ENCODE peak calls at places on chromosomes 12 and 14, in five cellular contexts. One of them, this sample, is unnamed.

GRCh38 chr12:104152691-104153241 is 14.8 kb upstream of the NFYB start:
- ATAC-seq in left lung: no peak
- ATAC-seq in right cardiac atrium: no peak
- ATAC-seq in SK-N-SH treated with all-trans-retinoic acid at 6 μM for 48 hours: no peak
- ATAC-seq in activated CD8-positive, alpha-beta T cell treated with anti-CD3 and anti-CD28 coated beads, Interleukin-2, amount 10 ng/mL, durations not matched to agents 7 days and 5 days: no peak
- ATAC-seq in this sample: no peak

GRCh38 chr12:93176166-93176565 is 201.6 kb upstream of the NUDT4 start:
- ATAC-seq in left lung: peak; percentile 39
- ATAC-seq in right cardiac atrium: no peak
- ATAC-seq in SK-N-SH treated with all-trans-retinoic acid at 6 μM for 48 hours: peak; percentile 34
- ATAC-seq in activated CD8-positive, alpha-beta T cell treated with anti-CD3 and anti-CD28 coated beads, Interleukin-2, amount 10 ng/mL, durations not matched to agents 7 days and 5 days: no peak
- ATAC-seq in this sample: no peak

GRCh38 chr14:91364524-91365270 is 52.9 kb downstream of the CCDC88C start:
- ATAC-seq in left lung: no peak
- ATAC-seq in right cardiac atrium: no peak
- ATAC-seq in SK-N-SH treated with all-trans-retinoic acid at 6 μM for 48 hours: no peak
- ATAC-seq in activated CD8-positive, alpha-beta T cell treated with anti-CD3 and anti-CD28 coated beads, Interleukin-2, amount 10 ng/mL, durations not matched to agents 7 days and 5 days: no peak
- ATAC-seq in this sample: no peak

GRCh38 chr12:80877706-80878384 is 59.9 kb downstream of the LIN7A start:
- ATAC-seq in left lung: no peak
- ATAC-seq in right cardiac atrium: peak; percentile 77
- ATAC-seq in SK-N-SH treated with all-trans-retinoic acid at 6 μM for 48 hours: no peak
- ATAC-seq in activated CD8-positive, alpha-beta T cell treated with anti-CD3 and anti-CD28 coated beads, Interleukin-2, amount 10 ng/mL, durations not matched to agents 7 days and 5 days: no peak
- ATAC-seq in this sample: no peak

GRCh38 chr12:96343347-96343954 is 56.8 kb downstream of the CDK17 start:
- ATAC-seq in left lung: no peak
- ATAC-seq in right cardiac atrium: no peak
- ATAC-seq in SK-N-SH treated with all-trans-retinoic acid at 6 μM for 48 hours: no peak
- ATAC-seq in activated CD8-positive, alpha-beta T cell treated with anti-CD3 and anti-CD28 coated beads, Interleukin-2, amount 10 ng/mL, durations not matched to agents 7 days and 5 days: peak; percentile 72
- ATAC-seq in this sample: no peak

GRCh38 chr12:118925407-118926202 is 55.7 kb upstream of the SRRM4 start:
- ATAC-seq in left lung: peak; percentile 18
- ATAC-seq in right cardiac atrium: peak; percentile 28
- ATAC-seq in SK-N-SH treated with all-trans-retinoic acid at 6 μM for 48 hours: no peak
- ATAC-seq in activated CD8-positive, alpha-beta T cell treated with anti-CD3 and anti-CD28 coated beads, Interleukin-2, amount 10 ng/mL, durations not matched to agents 7 days and 5 days: no peak
- ATAC-seq in this sample: no peak

GRCh38 chr12:5170894-5171293 is 127.2 kb downstream of the KCNA5 start:
- ATAC-seq in left lung: no peak
- ATAC-seq in right cardiac atrium: peak; percentile 71
- ATAC-seq in SK-N-SH treated with all-trans-retinoic acid at 6 μM for 48 hours: no peak
- ATAC-seq in activated CD8-positive, alpha-beta T cell treated with anti-CD3 and anti-CD28 coated beads, Interleukin-2, amount 10 ng/mL, durations not matched to agents 7 days and 5 days: no peak
- ATAC-seq in this sample: no peak

GRCh38 chr14:92596328-92596943 is 82.9 kb downstream of the RIN3 start:
- ATAC-seq in left lung: no peak
- ATAC-seq in right cardiac atrium: no peak
- ATAC-seq in SK-N-SH treated with all-trans-retinoic acid at 6 μM for 48 hours: no peak
- ATAC-seq in activated CD8-positive, alpha-beta T cell treated with anti-CD3 and anti-CD28 coated beads, Interleukin-2, amount 10 ng/mL, durations not matched to agents 7 days and 5 days: no peak
- ATAC-seq in this sample: no peak

GRCh38 chr12:102953221-102953620 is 4.3 kb upstream of the ASCL1 start:
- ATAC-seq in left lung: no peak
- ATAC-seq in right cardiac atrium: no peak
- ATAC-seq in SK-N-SH treated with all-trans-retinoic acid at 6 μM for 48 hours: no peak
- ATAC-seq in activated CD8-positive, alpha-beta T cell treated with anti-CD3 and anti-CD28 coated beads, Interleukin-2, amount 10 ng/mL, durations not matched to agents 7 days and 5 days: no peak
- ATAC-seq in this sample: no peak

GRCh38 chr12:124231980-124232653 is 62.8 kb upstream of the RFLNA start:
- ATAC-seq in left lung: peak; percentile 88
- ATAC-seq in right cardiac atrium: no peak
- ATAC-seq in SK-N-SH treated with all-trans-retinoic acid at 6 μM for 48 hours: no peak
- ATAC-seq in activated CD8-positive, alpha-beta T cell treated with anti-CD3 and anti-CD28 coated beads, Interleukin-2, amount 10 ng/mL, durations not matched to agents 7 days and 5 days: no peak
- ATAC-seq in this sample: no peak

GRCh38 chr12:2110841-2111566 is 58.2 kb downstream of the CACNA1C start:
- ATAC-seq in left lung: no peak
- ATAC-seq in right cardiac atrium: peak; percentile 8
- ATAC-seq in SK-N-SH treated with all-trans-retinoic acid at 6 μM for 48 hours: no peak
- ATAC-seq in activated CD8-positive, alpha-beta T cell treated with anti-CD3 and anti-CD28 coated beads, Interleukin-2, amount 10 ng/mL, durations not matched to agents 7 days and 5 days: no peak
- ATAC-seq in this sample: no peak

GRCh38 chr12:31370645-31371620 is 45.0 kb upstream of the SINHCAF start:
- ATAC-seq in left lung: peak; percentile 26
- ATAC-seq in right cardiac atrium: peak; percentile 74
- ATAC-seq in SK-N-SH treated with all-trans-retinoic acid at 6 μM for 48 hours: no peak
- ATAC-seq in activated CD8-positive, alpha-beta T cell treated with anti-CD3 and anti-CD28 coated beads, Interleukin-2, amount 10 ng/mL, durations not matched to agents 7 days and 5 days: no peak
- ATAC-seq in this sample: no peak

GRCh38 chr12:89993632-89994031 is 285.0 kb upstream of the ATP2B1 start:
- ATAC-seq in left lung: no peak
- ATAC-seq in right cardiac atrium: no peak
- ATAC-seq in SK-N-SH treated with all-trans-retinoic acid at 6 μM for 48 hours: no peak
- ATAC-seq in activated CD8-positive, alpha-beta T cell treated with anti-CD3 and anti-CD28 coated beads, Interleukin-2, amount 10 ng/mL, durations not matched to agents 7 days and 5 days: no peak
- ATAC-seq in this sample: no peak

GRCh38 chr14:92865674-92866073 is 57.3 kb upstream of the CHGA start:
- ATAC-seq in left lung: no peak
- ATAC-seq in right cardiac atrium: no peak
- ATAC-seq in SK-N-SH treated with all-trans-retinoic acid at 6 μM for 48 hours: no peak
- ATAC-seq in activated CD8-positive, alpha-beta T cell treated with anti-CD3 and anti-CD28 coated beads, Interleukin-2, amount 10 ng/mL, durations not matched to agents 7 days and 5 days: no peak
- ATAC-seq in this sample: no peak

GRCh38 chr14:95428557-95428956 is 87.9 kb downstream of the SYNE3 start:
- ATAC-seq in left lung: no peak
- ATAC-seq in right cardiac atrium: no peak
- ATAC-seq in SK-N-SH treated with all-trans-retinoic acid at 6 μM for 48 hours: no peak
- ATAC-seq in activated CD8-positive, alpha-beta T cell treated with anti-CD3 and anti-CD28 coated beads, Interleukin-2, amount 10 ng/mL, durations not matched to agents 7 days and 5 days: no peak
- ATAC-seq in this sample: no peak

GRCh38 chr12:92056290-92056689 is 89.4 kb downstream of the BTG1 start:
- ATAC-seq in left lung: no peak
- ATAC-seq in right cardiac atrium: no peak
- ATAC-seq in SK-N-SH treated with all-trans-retinoic acid at 6 μM for 48 hours: no peak
- ATAC-seq in activated CD8-positive, alpha-beta T cell treated with anti-CD3 and anti-CD28 coated beads, Interleukin-2, amount 10 ng/mL, durations not matched to agents 7 days and 5 days: no peak
- ATAC-seq in this sample: no peak

GRCh38 chr14:101657372-101657771 is 96.1 kb downstream of the DIO3 start:
- ATAC-seq in left lung: no peak
- ATAC-seq in right cardiac atrium: no peak
- ATAC-seq in SK-N-SH treated with all-trans-retinoic acid at 6 μM for 48 hours: no peak
- ATAC-seq in activated CD8-positive, alpha-beta T cell treated with anti-CD3 and anti-CD28 coated beads, Interleukin-2, amount 10 ng/mL, durations not matched to agents 7 days and 5 days: no peak
- ATAC-seq in this sample: no peak

GRCh38 chr14:42140831-42141279 is 534.2 kb downstream of the LRFN5 start:
- ATAC-seq in left lung: no peak
- ATAC-seq in right cardiac atrium: no peak
- ATAC-seq in SK-N-SH treated with all-trans-retinoic acid at 6 μM for 48 hours: no peak
- ATAC-seq in activated CD8-positive, alpha-beta T cell treated with anti-CD3 and anti-CD28 coated beads, Interleukin-2, amount 10 ng/mL, durations not matched to agents 7 days and 5 days: no peak
- ATAC-seq in this sample: no peak

GRCh38 chr14:89041245-89041585 is 216.8 kb downstream of the TTC8 start:
- ATAC-seq in left lung: peak; percentile 70
- ATAC-seq in right cardiac atrium: peak; percentile 26
- ATAC-seq in SK-N-SH treated with all-trans-retinoic acid at 6 μM for 48 hours: peak; percentile 76
- ATAC-seq in activated CD8-positive, alpha-beta T cell treated with anti-CD3 and anti-CD28 coated beads, Interleukin-2, amount 10 ng/mL, durations not matched to agents 7 days and 5 days: no peak
- ATAC-seq in this sample: peak; percentile 16

This sample was measured in esophagus mucosa.